ENCODE peak calls at places on chromosomes 3 and 15, in seven cellular contexts. H is A549, S is sigmoid colon, A is Peyer's patch, B is body of pancreas, W is heart left ventricle, P is ovary. O is an unnamed sample.

GRCh38 chr15:36591534-36592411 is 12.3 kb downstream of the CDIN1 start:
- DNase-seq in H (peak), P (no peak), W (no peak), B (no peak), A (no peak), S (no peak), O (no peak)

GRCh38 chr3:159776779-159777178 is 211.9 kb upstream of the IL12A start:
- DNase-seq in P (no peak), H (no peak), W (no peak), B (no peak), S (no peak), A (no peak), O (no peak)

GRCh38 chr15:78205856-78206255 is 28.5 kb downstream of the ACSBG1 start:
- DNase-seq in A (peak), S (no peak), W (no peak), P (peak), H (no peak), B (peak), O (no peak)

GRCh38 chr3:74465652-74466415 is 148.6 kb downstream of the CNTN3 start:
- DNase-seq in H (no peak), S (no peak), A (no peak), W (no peak), B (no peak), P (no peak), O (no peak)

GRCh38 chr3:188421836-188422540 is 268.0 kb downstream of the LPP start:
- DNase-seq in B (peak), W (no peak), H (no peak), S (no peak), P (no peak), A (peak), O (no peak)

GRCh38 chr15:51331141-51331540 is 7.3 kb downstream of the CYP19A1 start:
- DNase-seq in A (no peak), S (no peak), B (no peak), H (no peak), P (no peak), W (no peak), O (no peak)

GRCh38 chr15:28994142-28994829 is 108.5 kb downstream of the APBA2 start:
- DNase-seq in H (no peak), A (no peak), W (no peak), P (no peak), B (no peak), S (no peak), O (no peak)

GRCh38 chr15:85878866-85879265 is 84.1 kb upstream of the KLHL25 start:
- DNase-seq in P (no peak), S (no peak), A (no peak), W (no peak), H (no peak), B (no peak), O (no peak)

GRCh38 chr15:73901126-73901810 is 25.0 kb upstream of the LOXL1 start:
- DNase-seq in W (no peak), S (no peak), H (no peak), B (no peak), A (no peak), P (no peak), O (no peak)

GRCh38 chr15:59887211-59887610 is 116.9 kb upstream of the FOXB1 start:
- DNase-seq in W (no peak), H (no peak), B (no peak), A (no peak), S (no peak), P (no peak), O (no peak)

GRCh38 chr15:63073497-63074172 is 31.1 kb downstream of the TPM1 start:
- DNase-seq in S (no peak), B (no peak), H (no peak), W (no peak), A (peak), P (no peak), O (no peak)
- TF ChIP-seq POLR2A in S (no peak), B (no peak), H (no peak), W (no peak), A (no peak), P (no peak), O (no peak)

DNA sequence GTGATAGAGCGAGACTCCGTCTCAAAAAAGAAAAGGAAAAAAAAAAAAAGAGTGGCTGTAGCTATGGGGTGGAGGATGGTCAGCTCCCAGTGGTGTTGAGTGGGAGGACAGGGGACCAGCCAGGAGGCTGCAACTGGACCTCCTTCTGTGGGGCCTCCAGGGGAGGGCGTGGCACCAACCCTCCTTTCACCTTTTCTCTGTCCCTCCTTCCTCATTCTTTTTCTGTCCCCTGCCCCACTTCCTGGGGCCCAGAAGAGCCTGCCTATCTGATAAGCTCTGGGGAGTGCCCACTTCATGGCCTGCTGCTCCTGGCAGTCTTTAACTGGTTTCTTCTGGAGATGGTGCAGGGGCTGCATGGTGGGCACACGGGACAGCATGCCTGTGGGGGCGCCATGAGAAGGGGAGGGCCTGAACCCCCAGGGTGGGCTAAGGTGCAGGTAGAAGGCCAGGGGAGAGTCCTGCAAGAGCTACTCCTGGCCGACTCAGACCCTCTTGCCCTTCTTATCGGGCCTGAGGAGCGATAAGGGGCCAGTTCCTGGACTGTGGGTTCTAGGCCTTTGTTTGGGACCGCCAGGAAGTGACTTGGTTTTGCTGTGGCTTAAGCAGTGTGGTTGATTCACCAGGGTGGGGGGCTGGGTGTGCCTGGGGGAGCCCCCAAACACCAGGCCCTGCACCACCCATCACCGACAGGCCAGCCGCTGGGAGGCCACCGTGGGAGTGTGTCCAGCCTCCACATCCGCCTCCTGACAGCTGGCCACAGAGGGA is 49.4 kb upstream of the FLNB start:
- DNase-seq in A (peak), W (peak), H (no peak), P (no peak), S (no peak), B (no peak), O (no peak)
- TF ChIP-seq POLR2A in A (no peak), W (no peak), H (no peak), P (no peak), S (no peak), B (no peak), O (no peak)

DNA sequence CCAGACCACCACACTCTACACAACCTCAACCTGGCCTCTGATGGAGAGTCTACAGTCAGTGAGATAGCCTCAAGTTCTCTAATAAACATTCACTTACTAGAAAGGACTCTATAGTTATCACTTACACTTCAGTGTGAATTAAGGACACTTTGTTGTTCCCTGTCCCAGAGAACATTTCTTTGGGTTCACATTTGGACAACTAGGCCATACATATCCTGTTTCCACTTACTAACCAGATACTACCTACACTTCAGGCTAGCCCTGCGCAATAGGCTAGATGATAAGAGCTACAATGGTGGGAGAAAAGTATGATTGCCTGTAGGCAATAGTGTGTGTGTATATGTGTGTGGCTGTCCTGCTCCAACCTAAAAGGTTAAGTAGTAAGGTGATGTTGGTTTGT is 72.7 kb downstream of the TP63 start:
- DNase-seq in B (no peak), A (no peak), P (no peak), W (no peak), H (no peak), S (no peak), O (no peak)
- TF ChIP-seq POLR2A in B (no peak), A (no peak), P (no peak), W (no peak), H (no peak), S (no peak), O (no peak)

GRCh38 chr15:45274636-45275035 is 22.6 kb downstream of the SLC28A2 start:
- DNase-seq in H (no peak), A (no peak), P (no peak), S (no peak), W (no peak), B (no peak), O (no peak)

GRCh38 chr15:45276851-45277250 is 24.8 kb downstream of the SLC28A2 start:
- DNase-seq in W (no peak), P (no peak), H (peak), B (no peak), S (no peak), A (no peak), O (no peak)

GRCh38 chr15:45279024-45279697 is 27.1 kb downstream of the SLC28A2 start:
- DNase-seq in B (peak), P (peak), H (peak), A (peak), W (peak), S (peak), O (peak)
- TF ChIP-seq POLR2A in B (peak), P (peak), H (peak), A (peak), W (peak), S (peak), O (peak)